ENCODE peak calls at places on chromosomes 16 and 17, in six cellular contexts. G is GM04504; P is amniotic stem cell; T is mucosa of descending colon; E is activated T-cell treated with anti-CD3 and anti-CD28 coated beads, Interleukin-2, amount 50 U/mL, for 72 hours; I is HT1080. S is an unnamed sample.

GRCh38 chr16:66262253-66263167 is 104.0 kb upstream of the CDH5 start:
- DNase-seq in G (no peak), P (no peak), T (no peak), E (no peak), I (no peak), S (no peak)

GRCh38 chr17:43609613-43610385 is 51.9 kb downstream of the MEOX1 start:
- DNase-seq in G (no peak), P (no peak), T (no peak), E (no peak), I (peak), S (no peak)

GRCh38 chr17:38892083-38892482 is 22.2 kb downstream of the LASP1 start:
- DNase-seq in G (no peak), P (no peak), T (no peak), E (no peak), I (no peak), S (no peak)

GRCh38 chr17:63483038-63483437 is 6.2 kb downstream of the ACE start:
- DNase-seq in G (no peak), P (no peak), T (no peak), E (no peak), I (no peak), S (no peak)

GRCh38 chr16:64964126-64964540 is 157.7 kb downstream of the CDH11 start:
- DNase-seq in G (no peak), P (no peak), T (no peak), E (no peak), I (peak), S (no peak)

GRCh38 chr16:84065536-84066132 is 23.0 kb upstream of the SLC38A8 start:
- DNase-seq in G (peak), P (no peak), T (no peak), E (peak), I (peak), S (peak)

GRCh38 chr17:72654746-72655145 is 437.7 kb downstream of the SLC39A11 start:
- DNase-seq in G (no peak), P (no peak), T (no peak), E (no peak), I (no peak), S (no peak)

GRCh38 chr17:79991924-79992656 is 43.6 kb downstream of the TBC1D16 start:
- DNase-seq in G (no peak), P (no peak), T (peak), E (peak), I (no peak), S (no peak)

GRCh38 chr16:85594621-85595298 is 18.4 kb upstream of the GSE1 start:
- DNase-seq in G (no peak), P (no peak), T (no peak), E (no peak), I (no peak), S (no peak)

GRCh38 chr16:22123146-22123545 is 30.8 kb downstream of the VWA3A start:
- DNase-seq in G (no peak), P (no peak), T (no peak), E (no peak), I (peak), S (no peak)

GRCh38 chr17:43927101-43927935 is 15.0 kb downstream of the PPY start:
- DNase-seq in G (no peak), P (no peak), T (peak), E (no peak), I (no peak), S (no peak)

GRCh38 chr17:76791053-76791980 is 53.4 kb downstream of the MFSD11 start:
- DNase-seq in G (peak), P (peak), T (peak), E (peak), I (peak), S (peak)

GRCh38 chr17:40351185-40352043 is 13.1 kb downstream of the GJD3 start:
- DNase-seq in G (no peak), P (no peak), T (no peak), E (no peak), I (no peak), S (no peak)

GRCh38 chr17:2084766-2085647 is 30.1 kb downstream of the HIC1 start:
- DNase-seq in G (peak), P (no peak), T (peak), E (no peak), I (no peak), S (no peak)

GRCh38 chr16:66322174-66322573 is 44.3 kb upstream of the CDH5 start:
- DNase-seq in G (no peak), P (no peak), T (no peak), E (no peak), I (no peak), S (no peak)

GRCh38 chr16:56912746-56913703 is 18.9 kb upstream of the HERPUD1 start:
- DNase-seq in G (peak), P (no peak), T (no peak), E (no peak), I (no peak), S (no peak)

GRCh38 chr16:57178296-57178695 is 7.5 kb downstream of the PSME3IP1 start:
- DNase-seq in G (no peak), P (no peak), T (no peak), E (no peak), I (no peak), S (no peak)

GRCh38 chr16:26727801-26728200 is 338.9 kb upstream of the C16orf82 start:
- DNase-seq in G (no peak), P (no peak), T (no peak), E (no peak), I (no peak), S (no peak)

GRCh38 chr16:47142469-47143328 is 1.0 kb downstream of the NETO2 start:
- DNase-seq in G (no peak), P (no peak), T (no peak), E (peak), I (peak), S (peak)

GRCh38 chr16:49539758-49540157 is 166.2 kb downstream of the C16orf78 start:
- DNase-seq in G (no peak), P (no peak), T (no peak), E (no peak), I (no peak), S (no peak)

GRCh38 chr17:15406081-15406480 is 61.3 kb downstream of the CDRT4 start:
- DNase-seq in G (no peak), P (no peak), T (no peak), E (no peak), I (peak), S (no peak)

GRCh38 chr16:72455743-72456659 is 284.0 kb upstream of the PMFBP1 start:
- DNase-seq in G (no peak), P (no peak), T (peak), E (no peak), I (no peak), S (no peak)

GRCh38 chr16:48323783-48324775 is 61.1 kb downstream of the SIAH1 start:
- DNase-seq in G (peak), P (no peak), T (no peak), E (no peak), I (no peak), S (no peak)

GRCh38 chr16:14286381-14287230 is 215.5 kb downstream of the MRTFB start:
- DNase-seq in G (peak), P (no peak), T (peak), E (no peak), I (no peak), S (no peak)

GRCh38 chr17:43020789-43021738 is 1.1 kb downstream of the VAT1 start:
- DNase-seq in G (peak), P (peak), T (peak), E (no peak), I (peak), S (peak)

GRCh38 chr17:68351395-68351794 is 60.1 kb downstream of the ARSG start:
- DNase-seq in G (no peak), P (no peak), T (no peak), E (no peak), I (no peak), S (no peak)

GRCh38 chr17:78959803-78960202 is 19.9 kb downstream of the LGALS3BP start:
- DNase-seq in G (no peak), P (no peak), T (no peak), E (no peak), I (no peak), S (no peak)

GRCh38 chr17:3556905-3557767 is 476 bp downstream of the TRPV3 start:
- DNase-seq in G (no peak), P (no peak), T (peak), E (no peak), I (no peak), S (no peak)

GRCh38 chr16:67678354-67679023 is 11.9 kb downstream of the C16orf86 start:
- DNase-seq in G (no peak), P (no peak), T (no peak), E (no peak), I (no peak), S (no peak)

GRCh38 chr17:33940769-33941168 is 314.3 kb upstream of the CCL2 start:
- DNase-seq in G (no peak), P (no peak), T (no peak), E (no peak), I (no peak), S (no peak)

GRCh38 chr16:86093801-86094750 is 195.1 kb downstream of the IRF8 start:
- DNase-seq in G (no peak), P (no peak), T (peak), E (no peak), I (no peak), S (no peak)

GRCh38 chr16:49490321-49490705 is 116.7 kb downstream of the C16orf78 start:
- DNase-seq in G (no peak), P (no peak), T (no peak), E (no peak), I (no peak), S (no peak)

GRCh38 chr17:31095239-31096105 is 695 bp downstream of the NF1 start:
- DNase-seq in G (no peak), P (no peak), T (peak), E (peak), I (peak), S (peak)

GRCh38 chr17:49677134-49677932 is 564 bp downstream of the SPOP start:
- DNase-seq in G (peak), P (peak), T (peak), E (peak), I (peak), S (peak)

GRCh38 chr16:77869997-77870813 is 81.8 kb downstream of the VAT1L start:
- DNase-seq in G (no peak), P (no peak), T (peak), E (no peak), I (no peak), S (no peak)

GRCh38 chr17:19415311-19415710 is 4.3 kb downstream of the RNF112 start:
- DNase-seq in G (no peak), P (no peak), T (no peak), E (no peak), I (no peak), S (no peak)

GRCh38 chr17:80421381-80422090 is 6.6 kb downstream of the ENDOV start:
- DNase-seq in G (no peak), P (no peak), T (no peak), E (no peak), I (no peak), S (no peak)

GRCh38 chr17:79083191-79083971 is 8.8 kb downstream of the ENGASE start:
- DNase-seq in G (no peak), P (no peak), T (no peak), E (no peak), I (no peak), S (no peak)

S was measured in Kasumi-1.